ENCODE peak calls at places on chromosomes 2 and 18, in six cellular contexts. One of them, this sample, is unnamed.

GRCh38 chr2:119753041-119753929 is 6.4 kb upstream of the PTPN4 start:
- DNase-seq in stimulated activated CD4-positive, alpha-beta T cell treated with anti-CD3 and anti-CD28 coated beads, Interleukin-1b, Interleukin-23, amount 100 ng/mL, for 4 hours: no peak
- DNase-seq in HFFc6: peak
- DNase-seq in fibroblast of lung: peak
- DNase-seq in T-helper 2 cell: no peak
- DNase-seq in choroid plexus epithelial cell: peak
- DNase-seq in this sample: peak

GRCh38 chr2:28869494-28870145 is 489 bp downstream of the TRMT61B start:
- DNase-seq in choroid plexus epithelial cell: peak
- DNase-seq in stimulated activated CD4-positive, alpha-beta T cell treated with anti-CD3 and anti-CD28 coated beads, Interleukin-1b, Interleukin-23, amount 100 ng/mL, for 4 hours: no peak
- DNase-seq in HFFc6: peak
- DNase-seq in T-helper 2 cell: peak
- DNase-seq in fibroblast of lung: no peak
- DNase-seq in this sample: no peak

GRCh38 chr18:10500038-10500437 is 25.8 kb upstream of the NAPG start:
- DNase-seq in fibroblast of lung: no peak
- DNase-seq in choroid plexus epithelial cell: no peak
- DNase-seq in T-helper 2 cell: no peak
- DNase-seq in stimulated activated CD4-positive, alpha-beta T cell treated with anti-CD3 and anti-CD28 coated beads, Interleukin-1b, Interleukin-23, amount 100 ng/mL, for 4 hours: no peak
- DNase-seq in HFFc6: no peak
- DNase-seq in this sample: no peak

GRCh38 chr2:27977623-27978312 is 87.2 kb downstream of the BABAM2 start:
- DNase-seq in HFFc6: peak
- DNase-seq in fibroblast of lung: peak
- DNase-seq in choroid plexus epithelial cell: peak
- DNase-seq in T-helper 2 cell: peak
- DNase-seq in stimulated activated CD4-positive, alpha-beta T cell treated with anti-CD3 and anti-CD28 coated beads, Interleukin-1b, Interleukin-23, amount 100 ng/mL, for 4 hours: no peak
- DNase-seq in this sample: no peak

GRCh38 chr18:75544496-75544895 is 117.0 kb upstream of the SMIM21 start:
- DNase-seq in stimulated activated CD4-positive, alpha-beta T cell treated with anti-CD3 and anti-CD28 coated beads, Interleukin-1b, Interleukin-23, amount 100 ng/mL, for 4 hours: no peak
- DNase-seq in T-helper 2 cell: no peak
- DNase-seq in HFFc6: peak
- DNase-seq in fibroblast of lung: no peak
- DNase-seq in choroid plexus epithelial cell: peak
- DNase-seq in this sample: no peak

GRCh38 chr2:17976871-17977746 is 98.6 kb downstream of the KCNS3 start:
- DNase-seq in HFFc6: peak
- DNase-seq in T-helper 2 cell: no peak
- DNase-seq in choroid plexus epithelial cell: peak
- DNase-seq in stimulated activated CD4-positive, alpha-beta T cell treated with anti-CD3 and anti-CD28 coated beads, Interleukin-1b, Interleukin-23, amount 100 ng/mL, for 4 hours: no peak
- DNase-seq in fibroblast of lung: peak
- DNase-seq in this sample: no peak

GRCh38 chr2:8906208-8906607 is 68.8 kb upstream of the KIDINS220 start:
- DNase-seq in stimulated activated CD4-positive, alpha-beta T cell treated with anti-CD3 and anti-CD28 coated beads, Interleukin-1b, Interleukin-23, amount 100 ng/mL, for 4 hours: no peak
- DNase-seq in choroid plexus epithelial cell: peak
- DNase-seq in fibroblast of lung: peak
- DNase-seq in T-helper 2 cell: no peak
- DNase-seq in HFFc6: peak
- DNase-seq in this sample: no peak

GRCh38 chr2:51960846-51961335 is 929.0 kb upstream of the NRXN1 start:
- DNase-seq in T-helper 2 cell: no peak
- DNase-seq in HFFc6: no peak
- DNase-seq in choroid plexus epithelial cell: no peak
- DNase-seq in fibroblast of lung: no peak
- DNase-seq in stimulated activated CD4-positive, alpha-beta T cell treated with anti-CD3 and anti-CD28 coated beads, Interleukin-1b, Interleukin-23, amount 100 ng/mL, for 4 hours: no peak
- DNase-seq in this sample: no peak

GRCh38 chr2:12881952-12882351 is 165.2 kb downstream of the TRIB2 start:
- DNase-seq in fibroblast of lung: no peak
- DNase-seq in choroid plexus epithelial cell: no peak
- DNase-seq in stimulated activated CD4-positive, alpha-beta T cell treated with anti-CD3 and anti-CD28 coated beads, Interleukin-1b, Interleukin-23, amount 100 ng/mL, for 4 hours: no peak
- DNase-seq in HFFc6: no peak
- DNase-seq in T-helper 2 cell: no peak
- DNase-seq in this sample: no peak

GRCh38 chr2:238242731-238243495 is 3.1 kb upstream of the HES6 start:
- DNase-seq in T-helper 2 cell: no peak
- DNase-seq in fibroblast of lung: no peak
- DNase-seq in choroid plexus epithelial cell: no peak
- DNase-seq in stimulated activated CD4-positive, alpha-beta T cell treated with anti-CD3 and anti-CD28 coated beads, Interleukin-1b, Interleukin-23, amount 100 ng/mL, for 4 hours: no peak
- DNase-seq in HFFc6: no peak
- DNase-seq in this sample: no peak

GRCh38 chr2:20625920-20626697 is 24.8 kb downstream of the HS1BP3 start:
- DNase-seq in choroid plexus epithelial cell: peak
- DNase-seq in T-helper 2 cell: no peak
- DNase-seq in fibroblast of lung: peak
- DNase-seq in HFFc6: no peak
- DNase-seq in stimulated activated CD4-positive, alpha-beta T cell treated with anti-CD3 and anti-CD28 coated beads, Interleukin-1b, Interleukin-23, amount 100 ng/mL, for 4 hours: no peak
- DNase-seq in this sample: no peak

GRCh38 chr2:202269585-202269984 is 4.0 kb downstream of the NOP58 start:
- DNase-seq in choroid plexus epithelial cell: no peak
- DNase-seq in fibroblast of lung: no peak
- DNase-seq in stimulated activated CD4-positive, alpha-beta T cell treated with anti-CD3 and anti-CD28 coated beads, Interleukin-1b, Interleukin-23, amount 100 ng/mL, for 4 hours: no peak
- DNase-seq in T-helper 2 cell: no peak
- DNase-seq in HFFc6: no peak
- DNase-seq in this sample: no peak

GRCh38 chr2:188220535-188220934 is 71.1 kb upstream of the GULP1 start:
- DNase-seq in T-helper 2 cell: no peak
- DNase-seq in choroid plexus epithelial cell: no peak
- DNase-seq in HFFc6: no peak
- DNase-seq in fibroblast of lung: no peak
- DNase-seq in stimulated activated CD4-positive, alpha-beta T cell treated with anti-CD3 and anti-CD28 coated beads, Interleukin-1b, Interleukin-23, amount 100 ng/mL, for 4 hours: no peak
- DNase-seq in this sample: no peak

GRCh38 chr2:232523682-232524597 is 2.0 kb upstream of the CHRND start:
- DNase-seq in HFFc6: no peak
- DNase-seq in stimulated activated CD4-positive, alpha-beta T cell treated with anti-CD3 and anti-CD28 coated beads, Interleukin-1b, Interleukin-23, amount 100 ng/mL, for 4 hours: peak
- DNase-seq in fibroblast of lung: peak
- DNase-seq in choroid plexus epithelial cell: peak
- DNase-seq in T-helper 2 cell: no peak
- DNase-seq in this sample: no peak

GRCh38 chr2:68374184-68374583 is 9.1 kb downstream of the PLEK start:
- DNase-seq in HFFc6: no peak
- DNase-seq in choroid plexus epithelial cell: no peak
- DNase-seq in fibroblast of lung: no peak
- DNase-seq in stimulated activated CD4-positive, alpha-beta T cell treated with anti-CD3 and anti-CD28 coated beads, Interleukin-1b, Interleukin-23, amount 100 ng/mL, for 4 hours: no peak
- DNase-seq in T-helper 2 cell: no peak
- DNase-seq in this sample: no peak

GRCh38 chr2:50492452-50492851 is 539.5 kb downstream of the NRXN1 start:
- DNase-seq in fibroblast of lung: peak
- DNase-seq in stimulated activated CD4-positive, alpha-beta T cell treated with anti-CD3 and anti-CD28 coated beads, Interleukin-1b, Interleukin-23, amount 100 ng/mL, for 4 hours: peak
- DNase-seq in T-helper 2 cell: no peak
- DNase-seq in choroid plexus epithelial cell: peak
- DNase-seq in HFFc6: peak
- DNase-seq in this sample: peak

GRCh38 chr2:27092696-27093429 is 6.3 kb downstream of the KHK start:
- DNase-seq in T-helper 2 cell: no peak
- DNase-seq in fibroblast of lung: no peak
- DNase-seq in stimulated activated CD4-positive, alpha-beta T cell treated with anti-CD3 and anti-CD28 coated beads, Interleukin-1b, Interleukin-23, amount 100 ng/mL, for 4 hours: no peak
- DNase-seq in HFFc6: peak
- DNase-seq in choroid plexus epithelial cell: no peak
- DNase-seq in this sample: no peak

GRCh38 chr2:15965564-15966019 is 25.2 kb downstream of the MYCN start:
- DNase-seq in stimulated activated CD4-positive, alpha-beta T cell treated with anti-CD3 and anti-CD28 coated beads, Interleukin-1b, Interleukin-23, amount 100 ng/mL, for 4 hours: peak
- DNase-seq in T-helper 2 cell: peak
- DNase-seq in fibroblast of lung: no peak
- DNase-seq in choroid plexus epithelial cell: no peak
- DNase-seq in HFFc6: no peak
- DNase-seq in this sample: no peak

GRCh38 chr2:216643986-216644662 is 10.9 kb downstream of the IGFBP2 start:
- DNase-seq in fibroblast of lung: no peak
- DNase-seq in T-helper 2 cell: no peak
- DNase-seq in choroid plexus epithelial cell: peak
- DNase-seq in HFFc6: no peak
- DNase-seq in stimulated activated CD4-positive, alpha-beta T cell treated with anti-CD3 and anti-CD28 coated beads, Interleukin-1b, Interleukin-23, amount 100 ng/mL, for 4 hours: no peak
- DNase-seq in this sample: no peak

GRCh38 chr2:201872576-201872975 is 66.2 kb downstream of the CDK15 start:
- DNase-seq in HFFc6: no peak
- DNase-seq in stimulated activated CD4-positive, alpha-beta T cell treated with anti-CD3 and anti-CD28 coated beads, Interleukin-1b, Interleukin-23, amount 100 ng/mL, for 4 hours: no peak
- DNase-seq in fibroblast of lung: no peak
- DNase-seq in T-helper 2 cell: no peak
- DNase-seq in choroid plexus epithelial cell: no peak
- DNase-seq in this sample: no peak

GRCh38 chr2:202378001-202378400 is 1.9 kb downstream of the BMPR2 start:
- DNase-seq in choroid plexus epithelial cell: no peak
- DNase-seq in fibroblast of lung: no peak
- DNase-seq in HFFc6: no peak
- DNase-seq in T-helper 2 cell: no peak
- DNase-seq in stimulated activated CD4-positive, alpha-beta T cell treated with anti-CD3 and anti-CD28 coated beads, Interleukin-1b, Interleukin-23, amount 100 ng/mL, for 4 hours: no peak
- DNase-seq in this sample: no peak

GRCh38 chr18:33576999-33577687 is 876 bp upstream of the ASXL3 start:
- DNase-seq in stimulated activated CD4-positive, alpha-beta T cell treated with anti-CD3 and anti-CD28 coated beads, Interleukin-1b, Interleukin-23, amount 100 ng/mL, for 4 hours: no peak
- DNase-seq in choroid plexus epithelial cell: no peak
- DNase-seq in HFFc6: no peak
- DNase-seq in fibroblast of lung: peak
- DNase-seq in T-helper 2 cell: no peak
- DNase-seq in this sample: no peak

GRCh38 chr2:151070253-151070652 is 191.4 kb downstream of the RBM43 start:
- DNase-seq in HFFc6: no peak
- DNase-seq in choroid plexus epithelial cell: no peak
- DNase-seq in T-helper 2 cell: no peak
- DNase-seq in fibroblast of lung: no peak
- DNase-seq in stimulated activated CD4-positive, alpha-beta T cell treated with anti-CD3 and anti-CD28 coated beads, Interleukin-1b, Interleukin-23, amount 100 ng/mL, for 4 hours: no peak
- DNase-seq in this sample: no peak

GRCh38 chr18:22165049-22165602 is 4.3 kb upstream of the GATA6 start:
- DNase-seq in stimulated activated CD4-positive, alpha-beta T cell treated with anti-CD3 and anti-CD28 coated beads, Interleukin-1b, Interleukin-23, amount 100 ng/mL, for 4 hours: no peak
- DNase-seq in T-helper 2 cell: no peak
- DNase-seq in HFFc6: no peak
- DNase-seq in fibroblast of lung: no peak
- DNase-seq in choroid plexus epithelial cell: no peak
- DNase-seq in this sample: no peak

GRCh38 chr2:220499281-220499680 is 871.9 kb downstream of the SLC4A3 start:
- DNase-seq in choroid plexus epithelial cell: peak
- DNase-seq in T-helper 2 cell: no peak
- DNase-seq in HFFc6: peak
- DNase-seq in fibroblast of lung: peak
- DNase-seq in stimulated activated CD4-positive, alpha-beta T cell treated with anti-CD3 and anti-CD28 coated beads, Interleukin-1b, Interleukin-23, amount 100 ng/mL, for 4 hours: no peak
- DNase-seq in this sample: no peak

GRCh38 chr2:52222128-52222527 is 1190.2 kb upstream of the NRXN1 start:
- DNase-seq in choroid plexus epithelial cell: peak
- DNase-seq in stimulated activated CD4-positive, alpha-beta T cell treated with anti-CD3 and anti-CD28 coated beads, Interleukin-1b, Interleukin-23, amount 100 ng/mL, for 4 hours: no peak
- DNase-seq in fibroblast of lung: peak
- DNase-seq in HFFc6: peak
- DNase-seq in T-helper 2 cell: no peak
- DNase-seq in this sample: no peak

GRCh38 chr2:133705287-133705686 is 137.0 kb upstream of the NCKAP5 start:
- DNase-seq in T-helper 2 cell: no peak
- DNase-seq in HFFc6: no peak
- DNase-seq in fibroblast of lung: no peak
- DNase-seq in stimulated activated CD4-positive, alpha-beta T cell treated with anti-CD3 and anti-CD28 coated beads, Interleukin-1b, Interleukin-23, amount 100 ng/mL, for 4 hours: no peak
- DNase-seq in choroid plexus epithelial cell: no peak
- DNase-seq in this sample: no peak

GRCh38 chr18:63299837-63300787 is 19.5 kb downstream of the BCL2 start:
- DNase-seq in HFFc6: no peak
- DNase-seq in fibroblast of lung: no peak
- DNase-seq in stimulated activated CD4-positive, alpha-beta T cell treated with anti-CD3 and anti-CD28 coated beads, Interleukin-1b, Interleukin-23, amount 100 ng/mL, for 4 hours: no peak
- DNase-seq in T-helper 2 cell: no peak
- DNase-seq in choroid plexus epithelial cell: peak
- DNase-seq in this sample: no peak

GRCh38 chr18:69754108-69754507 is 193.6 kb downstream of the CD226 start:
- DNase-seq in T-helper 2 cell: no peak
- DNase-seq in stimulated activated CD4-positive, alpha-beta T cell treated with anti-CD3 and anti-CD28 coated beads, Interleukin-1b, Interleukin-23, amount 100 ng/mL, for 4 hours: no peak
- DNase-seq in fibroblast of lung: no peak
- DNase-seq in choroid plexus epithelial cell: no peak
- DNase-seq in HFFc6: no peak
- DNase-seq in this sample: no peak

GRCh38 chr2:191302459-191303155 is 57.4 kb downstream of the MYO1B start:
- DNase-seq in T-helper 2 cell: no peak
- DNase-seq in stimulated activated CD4-positive, alpha-beta T cell treated with anti-CD3 and anti-CD28 coated beads, Interleukin-1b, Interleukin-23, amount 100 ng/mL, for 4 hours: peak
- DNase-seq in fibroblast of lung: no peak
- DNase-seq in HFFc6: no peak
- DNase-seq in choroid plexus epithelial cell: peak
- DNase-seq in this sample: peak

GRCh38 chr2:196239622-196240587 is 68.5 kb upstream of the STK17B start:
- DNase-seq in choroid plexus epithelial cell: peak
- DNase-seq in T-helper 2 cell: peak
- DNase-seq in stimulated activated CD4-positive, alpha-beta T cell treated with anti-CD3 and anti-CD28 coated beads, Interleukin-1b, Interleukin-23, amount 100 ng/mL, for 4 hours: peak
- DNase-seq in HFFc6: peak
- DNase-seq in fibroblast of lung: peak
- DNase-seq in this sample: no peak

GRCh38 chr2:219021591-219021990 is 19.7 kb downstream of the CFAP65 start:
- DNase-seq in HFFc6: no peak
- DNase-seq in fibroblast of lung: no peak
- DNase-seq in choroid plexus epithelial cell: no peak
- DNase-seq in T-helper 2 cell: no peak
- DNase-seq in stimulated activated CD4-positive, alpha-beta T cell treated with anti-CD3 and anti-CD28 coated beads, Interleukin-1b, Interleukin-23, amount 100 ng/mL, for 4 hours: no peak
- DNase-seq in this sample: no peak

GRCh38 chr18:55079481-55080350 is 120.5 kb upstream of the CCDC68 start:
- DNase-seq in choroid plexus epithelial cell: peak
- DNase-seq in T-helper 2 cell: no peak
- DNase-seq in fibroblast of lung: no peak
- DNase-seq in stimulated activated CD4-positive, alpha-beta T cell treated with anti-CD3 and anti-CD28 coated beads, Interleukin-1b, Interleukin-23, amount 100 ng/mL, for 4 hours: no peak
- DNase-seq in HFFc6: no peak
- DNase-seq in this sample: no peak

GRCh38 chr2:96154506-96155380 is 9.5 kb upstream of the DUSP2 start:
- DNase-seq in T-helper 2 cell: no peak
- DNase-seq in choroid plexus epithelial cell: no peak
- DNase-seq in stimulated activated CD4-positive, alpha-beta T cell treated with anti-CD3 and anti-CD28 coated beads, Interleukin-1b, Interleukin-23, amount 100 ng/mL, for 4 hours: no peak
- DNase-seq in HFFc6: no peak
- DNase-seq in fibroblast of lung: no peak
- DNase-seq in this sample: no peak

GRCh38 chr2:11822746-11823411 is 76.4 kb downstream of the LPIN1 start:
- DNase-seq in T-helper 2 cell: no peak
- DNase-seq in choroid plexus epithelial cell: no peak
- DNase-seq in stimulated activated CD4-positive, alpha-beta T cell treated with anti-CD3 and anti-CD28 coated beads, Interleukin-1b, Interleukin-23, amount 100 ng/mL, for 4 hours: no peak
- DNase-seq in fibroblast of lung: no peak
- DNase-seq in HFFc6: no peak
- DNase-seq in this sample: peak

GRCh38 chr2:237291138-237291792 is 122.7 kb downstream of the COL6A3 start:
- DNase-seq in HFFc6: peak
- DNase-seq in fibroblast of lung: peak
- DNase-seq in T-helper 2 cell: no peak
- DNase-seq in stimulated activated CD4-positive, alpha-beta T cell treated with anti-CD3 and anti-CD28 coated beads, Interleukin-1b, Interleukin-23, amount 100 ng/mL, for 4 hours: peak
- DNase-seq in choroid plexus epithelial cell: peak
- DNase-seq in this sample: peak

GRCh38 chr18:12638634-12639124 is 19.2 kb downstream of the SPIRE1 start:
- DNase-seq in HFFc6: no peak
- DNase-seq in stimulated activated CD4-positive, alpha-beta T cell treated with anti-CD3 and anti-CD28 coated beads, Interleukin-1b, Interleukin-23, amount 100 ng/mL, for 4 hours: no peak
- DNase-seq in choroid plexus epithelial cell: no peak
- DNase-seq in T-helper 2 cell: no peak
- DNase-seq in fibroblast of lung: no peak
- DNase-seq in this sample: no peak

GRCh38 chr2:35822716-35823115 is 532.9 kb upstream of the CRIM1 start:
- DNase-seq in HFFc6: no peak
- DNase-seq in stimulated activated CD4-positive, alpha-beta T cell treated with anti-CD3 and anti-CD28 coated beads, Interleukin-1b, Interleukin-23, amount 100 ng/mL, for 4 hours: no peak
- DNase-seq in choroid plexus epithelial cell: no peak
- DNase-seq in fibroblast of lung: no peak
- DNase-seq in T-helper 2 cell: no peak
- DNase-seq in this sample: no peak

GRCh38 chr2:28082131-28082530 is 191.6 kb downstream of the BABAM2 start:
- DNase-seq in stimulated activated CD4-positive, alpha-beta T cell treated with anti-CD3 and anti-CD28 coated beads, Interleukin-1b, Interleukin-23, amount 100 ng/mL, for 4 hours: no peak
- DNase-seq in HFFc6: peak
- DNase-seq in fibroblast of lung: no peak
- DNase-seq in T-helper 2 cell: no peak
- DNase-seq in choroid plexus epithelial cell: peak
- DNase-seq in this sample: no peak

GRCh38 chr2:162177301-162177700 is 25.3 kb upstream of the GCG start:
- DNase-seq in choroid plexus epithelial cell: no peak
- DNase-seq in T-helper 2 cell: no peak
- DNase-seq in fibroblast of lung: no peak
- DNase-seq in HFFc6: no peak
- DNase-seq in stimulated activated CD4-positive, alpha-beta T cell treated with anti-CD3 and anti-CD28 coated beads, Interleukin-1b, Interleukin-23, amount 100 ng/mL, for 4 hours: no peak
- DNase-seq in this sample: no peak